ENCODE peak calls at places on chromosomes 1 and 21, in eight cellular contexts. X, B, O, I, E, P, H and S are unnamed samples.

GRCh38 chr1:10378071-10378841 is 20.6 kb upstream of the PGD start:
- DNase-seq in O (peak; percentile 92), H (no peak), E (peak; percentile 31), X (peak; percentile 59), P (no peak), I (peak; percentile 62), B (no peak), S (no peak)

GRCh38 chr1:86018311-86018923 is 138.2 kb downstream of the COL24A1 start:
- DNase-seq in I (peak; percentile 9), P (peak; percentile 10), E (no peak), B (no peak), X (no peak), H (peak; percentile 12), O (no peak), S (no peak)

GRCh38 chr1:244212219-244212618 is 161.1 kb downstream of the ZBTB18 start:
- DNase-seq in X (no peak), B (no peak), P (no peak), H (no peak), E (no peak), O (no peak), I (no peak), S (no peak)

GRCh38 chr1:239545466-239545865 is 159.1 kb downstream of the CHRM3 start:
- DNase-seq in E (no peak), X (no peak), H (no peak), B (no peak), P (no peak), I (no peak), O (no peak), S (no peak)

GRCh38 chr1:6510493-6510892 is 19.0 kb upstream of the PLEKHG5 start:
- DNase-seq in P (no peak), B (no peak), I (no peak), E (no peak), H (no peak), O (no peak), X (no peak), S (no peak)

GRCh38 chr1:84726593-84727275 is 36.5 kb upstream of the SSX2IP start:
- DNase-seq in E (no peak), X (no peak), H (no peak), B (no peak), P (no peak), O (no peak), I (no peak), S (no peak)

GRCh38 chr1:35809156-35810095 is 1.6 kb downstream of the AGO4 start:
- DNase-seq in I (no peak), H (no peak), P (no peak), O (no peak), X (no peak), E (no peak), B (no peak), S (no peak)

GRCh38 chr1:39623053-39623452 is 16.4 kb downstream of the HEYL start:
- DNase-seq in P (no peak), X (no peak), B (no peak), H (no peak), E (peak; percentile 47), O (peak; percentile 63), I (no peak), S (no peak)

GRCh38 chr1:19644761-19645543 is 841 bp downstream of the NBL1 start:
- DNase-seq in X (no peak), P (no peak), B (no peak), H (no peak), E (no peak), I (no peak), O (peak; percentile 79), S (no peak)

GRCh38 chr21:33096426-33096825 is 26.5 kb downstream of the OLIG1 start:
- DNase-seq in I (no peak), H (no peak), P (no peak), X (no peak), B (no peak), E (no peak), O (no peak), S (no peak)

GRCh38 chr1:161098161-161099068 is at the start of gene KLHDC9:
- DNase-seq in B (no peak), P (peak; percentile 87), H (peak; percentile 69), X (peak; percentile 91), I (peak; percentile 64), E (peak; percentile 78), O (peak; percentile 83), S (no peak)
- TF ChIP-seq POLR2A in B (no peak), P (no peak), H (no peak), X (no peak), I (no peak), E (no peak), O (no peak), S (no peak)

DNA sequence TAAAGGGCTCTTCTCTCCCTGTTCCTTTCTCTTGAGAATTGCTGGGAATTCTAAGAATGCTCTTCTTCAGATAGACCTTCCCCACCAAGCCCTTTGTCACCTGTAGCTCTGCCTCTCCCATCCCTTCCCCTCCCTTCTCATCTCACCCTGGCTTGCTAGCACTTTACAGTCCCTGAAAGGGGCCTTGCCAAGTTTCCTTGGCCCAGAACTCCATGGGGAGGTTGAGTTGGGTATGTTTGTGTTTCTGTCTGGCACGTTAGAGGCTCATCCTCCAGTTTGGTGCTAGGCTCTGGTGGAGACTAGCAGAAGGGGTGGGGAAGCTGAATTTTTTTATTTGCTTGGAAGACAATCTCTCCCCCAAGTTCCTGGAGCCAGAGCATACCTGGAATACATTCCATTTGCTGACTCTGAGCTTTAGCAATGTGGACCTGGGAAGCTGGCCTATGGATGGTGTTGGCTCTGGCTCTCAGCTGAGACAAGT is 4.9 kb downstream of the CGN start:
- DNase-seq in X (peak; percentile 78), P (no peak), O (no peak), B (no peak), E (no peak), H (no peak), I (no peak), S (no peak)
- H3K4me1 ChIP-seq in X (peaks cover 3% of the 10 kb centered on the region), P (peaks cover 64% of the 10 kb centered on the region), O (peaks cover 12% of the 10 kb centered on the region), B (peaks cover 31% of the 10 kb centered on the region), E (no peaks in the 10 kb centered on the region), H (peaks cover 57% of the 10 kb centered on the region), I (peaks cover 30% of the 10 kb centered on the region), S (peaks cover 20% of the 10 kb centered on the region)

GRCh38 chr1:109370712-109371270 is 26.9 kb downstream of the SORT1 start:
- DNase-seq in B (no peak), I (no peak), E (no peak), O (no peak), H (no peak), P (peak; percentile 84), X (no peak), S (no peak)
- TF ChIP-seq POLR2A in B (no peak), I (no peak), E (peak; percentile 39), O (no peak), H (no peak), P (no peak), X (peak; percentile 5), S (no peak)

GRCh38 chr1:163777205-163777604 is 455.5 kb downstream of the NUF2 start:
- DNase-seq in X (no peak), E (no peak), O (no peak), P (no peak), H (no peak), B (no peak), I (no peak), S (no peak)
- H3K4me1 ChIP-seq in X (no peaks in the 10 kb centered on the region), E (no peaks in the 10 kb centered on the region), O (no peaks in the 10 kb centered on the region), P (no peaks in the 10 kb centered on the region), H (no peaks in the 10 kb centered on the region), B (no peaks in the 10 kb centered on the region), I (no peaks in the 10 kb centered on the region), S (no peaks in the 10 kb centered on the region)